ENCODE peak calls at places on chromosomes 12 and 14, in four cellular contexts. One of them, this sample, is unnamed.

GRCh38 chr14:21184252-21184651 is 28.4 kb upstream of the OR5AU1 start:
- DNase-seq in EL: no peak
- DNase-seq in NCI-H187: no peak
- DNase-seq in substantia nigra: no peak
- DNase-seq in this sample: no peak

GRCh38 chr12:56565510-56566101 is 44.0 kb downstream of the RBMS2 start:
- DNase-seq in NCI-H187: no peak
- DNase-seq in EL: peak; percentile 30
- DNase-seq in substantia nigra: no peak
- DNase-seq in this sample: peak; percentile 47

GRCh38 chr14:53391631-53392030 is 238.5 kb upstream of the DDHD1 start:
- DNase-seq in NCI-H187: no peak
- DNase-seq in EL: peak; percentile 89
- DNase-seq in substantia nigra: no peak
- DNase-seq in this sample: no peak

GRCh38 chr12:47721431-47721973 is 3.8 kb downstream of the ENDOU start:
- DNase-seq in NCI-H187: no peak
- DNase-seq in EL: no peak
- DNase-seq in substantia nigra: no peak
- DNase-seq in this sample: no peak

GRCh38 chr12:95204141-95204866 is 13.0 kb downstream of the FGD6 start:
- DNase-seq in NCI-H187: no peak
- DNase-seq in EL: peak; percentile 91
- DNase-seq in substantia nigra: no peak
- DNase-seq in this sample: peak; percentile 90

GRCh38 chr12:132167610-132168310 is 23.5 kb downstream of the NOC4L start:
- DNase-seq in EL: no peak
- DNase-seq in substantia nigra: no peak
- DNase-seq in NCI-H187: no peak
- DNase-seq in this sample: no peak

GRCh38 chr12:15899282-15899870 is 11.8 kb upstream of the DERA start:
- DNase-seq in EL: peak; percentile 33
- DNase-seq in substantia nigra: no peak
- DNase-seq in NCI-H187: no peak
- DNase-seq in this sample: peak; percentile 60

GRCh38 chr12:76037130-76038105 is 5.8 kb upstream of the PHLDA1 start:
- DNase-seq in substantia nigra: no peak
- DNase-seq in EL: peak; percentile 80
- DNase-seq in NCI-H187: no peak
- DNase-seq in this sample: peak; percentile 84

GRCh38 chr14:67762051-67762450 is 54.3 kb downstream of the ZFYVE26 start:
- DNase-seq in EL: no peak
- DNase-seq in NCI-H187: no peak
- DNase-seq in substantia nigra: no peak
- DNase-seq in this sample: no peak

GRCh38 chr12:47772738-47773061 is 338 bp upstream of the SLC48A1 start:
- DNase-seq in substantia nigra: no peak
- DNase-seq in EL: no peak
- DNase-seq in NCI-H187: no peak
- DNase-seq in this sample: no peak

GRCh38 chr12:96766232-96766631 is 140.8 kb upstream of the NEDD1 start:
- DNase-seq in substantia nigra: no peak
- DNase-seq in EL: no peak
- DNase-seq in NCI-H187: no peak
- DNase-seq in this sample: no peak

GRCh38 chr14:67602071-67602470 is 2.0 kb upstream of the PIGH start:
- DNase-seq in NCI-H187: no peak
- DNase-seq in substantia nigra: no peak
- DNase-seq in EL: no peak
- DNase-seq in this sample: no peak

GRCh38 chr14:92710001-92710341 is 38.5 kb downstream of the LGMN start:
- DNase-seq in EL: no peak
- DNase-seq in NCI-H187: no peak
- DNase-seq in substantia nigra: no peak
- DNase-seq in this sample: no peak

GRCh38 chr12:55797068-55797467 is 20.5 kb downstream of the SARNP start:
- DNase-seq in NCI-H187: no peak
- DNase-seq in EL: peak; percentile 41
- DNase-seq in substantia nigra: no peak
- DNase-seq in this sample: peak; percentile 23

GRCh38 chr12:87728936-87729593 is 300.1 kb downstream of the C12orf50 start:
- DNase-seq in EL: no peak
- DNase-seq in substantia nigra: no peak
- DNase-seq in NCI-H187: no peak
- DNase-seq in this sample: no peak

GRCh38 chr12:34406996-34407300 is 384.7 kb downstream of the ALG10 start:
- DNase-seq in substantia nigra: no peak
- DNase-seq in NCI-H187: no peak
- DNase-seq in EL: no peak
- DNase-seq in this sample: no peak

GRCh38 chr12:27291862-27292261 is 40.8 kb upstream of the BMAL2 start:
- DNase-seq in NCI-H187: no peak
- DNase-seq in EL: no peak
- DNase-seq in substantia nigra: no peak
- DNase-seq in this sample: no peak

GRCh38 chr14:95547626-95548327 is 12.9 kb downstream of the GLRX5 start:
- DNase-seq in EL: peak; percentile 80
- DNase-seq in substantia nigra: no peak
- DNase-seq in NCI-H187: no peak
- DNase-seq in this sample: peak; percentile 81

GRCh38 chr12:97148941-97149559 is 242.0 kb downstream of the NEDD1 start:
- DNase-seq in EL: peak; percentile 36
- DNase-seq in substantia nigra: peak; percentile 2
- DNase-seq in NCI-H187: peak; percentile 32
- DNase-seq in this sample: peak; percentile 66

GRCh38 chr12:113231275-113232231 is 10.3 kb downstream of the TPCN1 start:
- DNase-seq in EL: peak; percentile 80
- DNase-seq in substantia nigra: no peak
- DNase-seq in NCI-H187: no peak
- DNase-seq in this sample: peak; percentile 57

GRCh38 chr12:124767075-124767821 is 96.4 kb downstream of the SCARB1 start:
- DNase-seq in EL: peak; percentile 58
- DNase-seq in NCI-H187: peak; percentile 59
- DNase-seq in substantia nigra: peak; percentile 41
- DNase-seq in this sample: peak; percentile 80

GRCh38 chr12:108845696-108846095 is 11.7 kb downstream of the SSH1 start:
- DNase-seq in EL: no peak
- DNase-seq in NCI-H187: no peak
- DNase-seq in substantia nigra: no peak
- DNase-seq in this sample: no peak

GRCh38 chr14:71692496-71692895 is 239.7 kb upstream of the RGS6 start:
- DNase-seq in EL: peak; percentile 74
- DNase-seq in NCI-H187: no peak
- DNase-seq in substantia nigra: peak; percentile 8
- DNase-seq in this sample: no peak

GRCh38 chr12:78293039-78293686 is 462.5 kb downstream of the NAV3 start:
- DNase-seq in EL: peak; percentile 62
- DNase-seq in substantia nigra: no peak
- DNase-seq in NCI-H187: no peak
- DNase-seq in this sample: no peak

GRCh38 chr12:93507151-93507550 is 39.8 kb downstream of the MRPL42 start:
- DNase-seq in NCI-H187: no peak
- DNase-seq in substantia nigra: no peak
- DNase-seq in EL: no peak
- DNase-seq in this sample: no peak

GRCh38 chr12:123445388-123446344 is 9.2 kb upstream of the RILPL2 start:
- DNase-seq in NCI-H187: no peak
- DNase-seq in EL: peak; percentile 62
- DNase-seq in substantia nigra: no peak
- DNase-seq in this sample: peak; percentile 95

This sample was measured in trophoblast cell.